ENCODE peak calls at places on chromosome 1, in four cellular contexts. R, M, H and C are unnamed samples.

GRCh38 chr1:6523566-6523965 is 30.7 kb downstream of the NOL9 start:
- DNase-seq in M (peak; percentile 48), R (peak; percentile 75), H (no peak), C (peak; percentile 65)

GRCh38 chr1:109815809-109816791 is 52.4 kb upstream of the EPS8L3 start:
- DNase-seq in R (no peak), H (peak; percentile 90), M (no peak), C (no peak)

GRCh38 chr1:18288609-18289219 is 181.1 kb downstream of the IGSF21 start:
- DNase-seq in R (peak; percentile 24), H (no peak), M (no peak), C (no peak)

GRCh38 chr1:212980123-212980800 is 29.9 kb downstream of the VASH2 start:
- DNase-seq in H (no peak), M (no peak), R (peak; percentile 66), C (no peak)

GRCh38 chr1:28160677-28161328 is 15.7 kb downstream of the PTAFR start:
- DNase-seq in H (no peak), R (no peak), M (no peak), C (no peak)

GRCh38 chr1:42947137-42947536 is 11.5 kb downstream of the SLC2A1 start:
- DNase-seq in M (no peak), H (no peak), R (no peak), C (no peak)

GRCh38 chr1:202349263-202349928 is 897 bp downstream of the PPP1R12B start:
- DNase-seq in R (peak; percentile 81), M (peak; percentile 57), H (no peak), C (peak; percentile 43)

GRCh38 chr1:35120458-35121133 is 41.4 kb downstream of the ZMYM1 start:
- DNase-seq in R (no peak), H (no peak), M (no peak), C (peak; percentile 13)

GRCh38 chr1:5945445-5945844 is 46.8 kb downstream of the NPHP4 start:
- DNase-seq in M (no peak), H (no peak), R (no peak), C (no peak)

GRCh38 chr1:91490501-91490900 is 10.2 kb upstream of the CDC7 start:
- DNase-seq in R (no peak), H (no peak), M (no peak), C (no peak)

GRCh38 chr1:93596329-93597089 is 85.1 kb downstream of the BCAR3 start:
- DNase-seq in M (no peak), R (no peak), H (no peak), C (no peak)

GRCh38 chr1:77543822-77544448 is 138.5 kb downstream of the ZZZ3 start:
- DNase-seq in H (no peak), R (no peak), M (peak; percentile 18), C (no peak)

GRCh38 chr1:109307363-109308021 is 681 bp upstream of the MYBPHL start:
- DNase-seq in R (no peak), H (no peak), M (no peak), C (peak; percentile 34)

GRCh38 chr1:91054780-91055481 is 33.1 kb upstream of the ZNF644 start:
- DNase-seq in H (no peak), R (no peak), M (no peak), C (no peak)

GRCh38 chr1:204572923-204573562 is 56.8 kb downstream of the MDM4 start:
- DNase-seq in M (no peak), R (no peak), H (no peak), C (no peak)

GRCh38 chr1:236733654-236734053 is 47.4 kb downstream of the ACTN2 start:
- DNase-seq in R (no peak), H (no peak), M (no peak), C (no peak)

GRCh38 chr1:148353461-148354283 is 129.4 kb downstream of the PPIAL4G start:
- DNase-seq in M (peak; percentile 93), H (no peak), R (peak; percentile 63), C (peak; percentile 20)

GRCh38 chr1:183810172-183810571 is 5.3 kb downstream of the RGL1 start:
- DNase-seq in R (no peak), M (no peak), H (peak; percentile 40), C (no peak)

GRCh38 chr1:119652587-119652986 is 4.5 kb upstream of the ZNF697 start:
- DNase-seq in M (no peak), H (no peak), R (no peak), C (no peak)

GRCh38 chr1:165551469-165551868 is 7.7 kb downstream of the LRRC52 start:
- DNase-seq in H (no peak), M (no peak), R (no peak), C (no peak)

GRCh38 chr1:41358152-41358937 is 2.9 kb upstream of the FOXO6 start:
- DNase-seq in H (no peak), R (no peak), M (no peak), C (no peak)

GRCh38 chr1:243917177-243917862 is 67.3 kb upstream of the AKT3 start:
- DNase-seq in H (no peak), M (peak; percentile 64), R (no peak), C (no peak)

DNA sequence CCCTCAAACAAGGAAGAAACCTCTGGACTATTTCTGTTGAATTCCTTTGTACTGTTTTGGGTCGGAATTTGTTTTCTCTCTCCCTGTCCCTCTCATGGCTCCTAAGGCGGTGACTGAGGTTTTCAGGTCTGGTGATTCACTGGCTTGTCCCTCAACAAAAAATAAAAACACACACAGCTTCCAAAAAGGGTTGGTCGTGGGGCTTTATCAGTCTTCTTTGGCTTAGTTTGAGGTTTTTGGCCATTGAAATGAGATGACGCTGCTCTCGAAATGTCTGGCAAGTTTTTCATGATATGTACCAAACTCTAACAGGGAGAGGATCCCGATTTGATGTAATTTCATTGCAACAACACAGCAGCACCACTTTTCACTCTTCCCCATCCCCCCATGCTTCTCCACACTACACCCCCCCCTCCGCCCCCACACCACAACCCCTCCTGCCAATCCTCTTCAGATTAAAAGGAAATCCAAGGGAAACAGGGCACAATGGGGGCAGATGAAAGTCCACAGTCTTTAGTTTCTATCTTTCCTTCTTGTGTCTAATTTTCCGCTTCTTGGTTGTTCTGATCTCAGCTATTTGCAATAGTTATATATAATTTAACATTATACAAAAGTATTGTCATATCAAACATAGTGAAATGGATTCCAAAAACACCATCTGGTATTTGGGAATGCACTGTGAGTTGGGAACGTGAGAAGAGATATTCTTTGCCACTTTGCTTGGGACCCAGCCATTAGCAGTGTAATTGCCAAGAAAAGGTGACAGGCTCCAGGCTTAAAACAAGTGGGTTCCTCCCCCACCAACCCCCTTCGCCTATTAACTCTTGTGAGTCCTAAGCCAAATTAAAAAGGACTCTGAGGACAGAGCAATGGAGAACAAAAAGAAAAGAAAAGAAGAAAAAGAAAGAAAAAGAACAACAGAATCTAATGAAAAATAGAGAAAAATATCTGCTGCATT is 186.9 kb upstream of the NFIA start:
- DNase-seq in R (peak; percentile 41), M (no peak), H (no peak), C (no peak)
- TF ChIP-seq CHD4 in R (no peak), M (no peak), H (no peak), C (no peak)

GRCh38 chr1:23167353-23168078 is 1.1 kb downstream of the LUZP1 start:
- DNase-seq in M (no peak), H (no peak), R (peak; percentile 68), C (peak; percentile 50)
- TF ChIP-seq CHD4 in M (no peak), H (no peak), R (no peak), C (no peak)

GRCh38 chr1:53615101-53615500 is 123.9 kb downstream of the GLIS1 start:
- DNase-seq in M (no peak), H (no peak), R (no peak), C (no peak)

GRCh38 chr1:53617382-53618217 is 121.4 kb downstream of the GLIS1 start:
- DNase-seq in H (no peak), R (no peak), M (no peak), C (no peak)

GRCh38 chr1:53616927-53617326 is 122.0 kb downstream of the GLIS1 start:
- DNase-seq in M (no peak), R (no peak), H (no peak), C (no peak)

GRCh38 chr1:53618218-53619087 is 120.5 kb downstream of the GLIS1 start:
- DNase-seq in R (no peak), H (no peak), M (no peak), C (no peak)

DNA sequence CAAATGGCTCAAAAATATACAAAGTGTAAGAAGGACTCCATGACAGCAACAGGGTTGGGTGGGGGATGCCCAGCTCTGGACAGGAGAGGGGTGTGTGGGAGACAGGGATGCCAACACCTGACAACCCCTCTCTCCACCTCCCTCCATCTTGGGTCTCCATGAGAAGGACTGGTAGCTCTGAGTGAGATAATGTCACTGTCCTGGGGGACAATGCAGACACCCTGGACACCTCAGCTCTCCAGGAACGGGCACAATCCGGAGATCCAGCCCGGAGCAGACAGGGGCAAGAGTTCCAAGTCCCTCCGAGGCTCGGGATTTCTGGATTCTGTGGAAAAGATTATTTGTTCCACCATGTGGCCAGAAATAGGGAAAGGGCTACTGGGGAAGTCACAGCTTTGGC is 122.5 kb downstream of the GLIS1 start:
- DNase-seq in H (no peak), R (no peak), M (no peak), C (no peak)
- TF ChIP-seq CHD4 in H (no peak), R (no peak), M (no peak), C (no peak)

DNA sequence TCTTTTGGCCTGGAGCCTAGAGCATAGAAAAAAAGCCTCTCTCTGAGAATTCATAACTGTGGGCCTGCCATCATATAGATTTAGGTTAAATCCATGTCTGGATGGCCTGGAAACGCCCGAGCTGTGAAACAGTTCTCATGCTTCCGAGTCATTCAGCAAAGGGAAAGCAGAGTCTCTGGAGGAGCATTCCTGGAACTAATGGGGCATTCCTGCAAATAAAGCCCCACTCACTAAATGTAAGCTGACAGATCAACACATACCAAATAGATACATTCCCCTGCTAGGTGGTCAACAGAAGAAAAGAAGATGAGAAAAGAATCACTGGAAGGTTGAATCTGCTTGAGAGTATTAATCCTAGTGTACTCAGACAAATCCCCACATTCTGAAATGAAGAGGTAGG is 75.9 kb upstream of the GNG4 start:
- DNase-seq in H (no peak), M (no peak), R (no peak), C (no peak)
- TF ChIP-seq CHD4 in H (no peak), M (no peak), R (no peak), C (no peak)

GRCh38 chr1:224203243-224204016 is 20.4 kb downstream of the DEGS1 start:
- DNase-seq in M (no peak), R (no peak), H (peak; percentile 70), C (no peak)
- TF ChIP-seq CHD4 in M (no peak), R (no peak), H (no peak), C (no peak)

DNA sequence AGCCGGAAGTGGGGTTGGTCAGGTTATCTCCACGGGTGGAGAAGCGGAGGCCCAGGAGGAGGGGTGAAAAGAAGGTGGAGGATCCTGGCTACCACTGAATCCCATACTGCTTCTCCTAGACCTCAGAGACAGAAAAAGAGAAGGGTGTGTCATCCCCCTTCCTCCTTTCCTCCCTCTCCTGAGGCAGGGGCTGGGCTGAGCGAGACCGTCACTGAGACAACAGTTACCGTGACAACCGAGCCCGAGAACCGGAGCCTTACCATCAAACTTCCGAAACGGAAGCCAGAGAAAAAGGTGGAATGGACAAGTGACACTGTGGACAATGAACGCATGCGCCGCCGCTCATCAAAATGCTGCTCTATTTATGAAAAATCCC is 42.1 kb upstream of the NBPF3 start:
- DNase-seq in H (no peak), R (peak; percentile 40), M (no peak), C (no peak)
- TF ChIP-seq CHD4 in H (no peak), R (no peak), M (no peak), C (no peak)

GRCh38 chr1:51088474-51088873 is 13.6 kb upstream of the C1orf185 start:
- DNase-seq in M (peak; percentile 6), R (peak; percentile 18), H (no peak), C (no peak)
- TF ChIP-seq CHD4 in M (no peak), R (no peak), H (no peak), C (no peak)

GRCh38 chr1:117162806-117163205 is 41.3 kb upstream of the TRIM45 start:
- DNase-seq in M (no peak), R (no peak), H (no peak), C (no peak)
- TF ChIP-seq CHD4 in M (no peak), R (no peak), H (no peak), C (no peak)